ENCODE peak calls at places on chromosomes 4 and X, in five cellular contexts. One of them, this sample, is unnamed. For H3K9me3, the result is how much of the 10 kb centered on the place peaks cover.

GRCh38 chr4:169099775-169100180 is 89.7 kb upstream of the CBR4 start:
- DNase-seq in CD8-positive, alpha-beta T cell: no peak
- DNase-seq in lower lobe of right lung: no peak
- DNase-seq in mucosa of descending colon: no peak
- DNase-seq in heart left ventricle: peak
- DNase-seq in this sample: no peak

GRCh38 chr4:164945146-164945545 is 32.3 kb downstream of the TRIM61 start:
- DNase-seq in CD8-positive, alpha-beta T cell: no peak
- DNase-seq in lower lobe of right lung: no peak
- DNase-seq in mucosa of descending colon: no peak
- DNase-seq in heart left ventricle: no peak
- DNase-seq in this sample: no peak

GRCh38 chr4:142128529-142128928 is 492.1 kb downstream of the IL15 start:
- DNase-seq in CD8-positive, alpha-beta T cell: no peak
- DNase-seq in lower lobe of right lung: no peak
- DNase-seq in mucosa of descending colon: no peak
- DNase-seq in heart left ventricle: peak
- DNase-seq in this sample: no peak

GRCh38 chrX:67614414-67614813 is 70.6 kb downstream of the AR start:
- DNase-seq in CD8-positive, alpha-beta T cell: no peak
- DNase-seq in lower lobe of right lung: no peak
- DNase-seq in mucosa of descending colon: no peak
- DNase-seq in heart left ventricle: no peak
- DNase-seq in this sample: no peak

GRCh38 chr4:117164338-117164737 is 79.0 kb upstream of the TRAM1L1 start:
- DNase-seq in CD8-positive, alpha-beta T cell: no peak
- DNase-seq in lower lobe of right lung: no peak
- DNase-seq in mucosa of descending colon: no peak
- DNase-seq in heart left ventricle: no peak
- DNase-seq in this sample: no peak

GRCh38 chr4:11954093-11954492 is 525.4 kb upstream of the HS3ST1 start:
- DNase-seq in CD8-positive, alpha-beta T cell: no peak
- DNase-seq in lower lobe of right lung: no peak
- DNase-seq in mucosa of descending colon: no peak
- DNase-seq in heart left ventricle: no peak
- DNase-seq in this sample: no peak

GRCh38 chrX:19863237-19864223 is 23.9 kb downstream of the SH3KBP1 start:
- DNase-seq in CD8-positive, alpha-beta T cell: no peak
- DNase-seq in lower lobe of right lung: no peak
- DNase-seq in mucosa of descending colon: no peak
- DNase-seq in heart left ventricle: no peak
- DNase-seq in this sample: no peak

GRCh38 chr4:110514889-110515479 is 39.0 kb downstream of the ENPEP start:
- DNase-seq in CD8-positive, alpha-beta T cell: no peak
- DNase-seq in lower lobe of right lung: no peak
- DNase-seq in mucosa of descending colon: no peak
- DNase-seq in heart left ventricle: no peak
- DNase-seq in this sample: peak

GRCh38 chr4:156933633-156934258 is 37.9 kb downstream of the PDGFC start:
- DNase-seq in CD8-positive, alpha-beta T cell: no peak
- DNase-seq in lower lobe of right lung: no peak
- DNase-seq in mucosa of descending colon: no peak
- DNase-seq in heart left ventricle: no peak
- DNase-seq in this sample: peak

GRCh38 chr4:148515248-148515647 is 73.0 kb upstream of the NR3C2 start:
- DNase-seq in CD8-positive, alpha-beta T cell: no peak
- DNase-seq in lower lobe of right lung: no peak
- DNase-seq in mucosa of descending colon: no peak
- DNase-seq in heart left ventricle: no peak
- DNase-seq in this sample: no peak

GRCh38 chrX:54920610-54921426 is at the start of gene TRO:
- DNase-seq in CD8-positive, alpha-beta T cell: no peak
- DNase-seq in lower lobe of right lung: no peak
- DNase-seq in mucosa of descending colon: no peak
- DNase-seq in heart left ventricle: no peak
- DNase-seq in this sample: no peak

GRCh38 chr4:1718095-1718850 is 2.9 kb downstream of the TMEM129 start:
- DNase-seq in CD8-positive, alpha-beta T cell: no peak
- DNase-seq in lower lobe of right lung: no peak
- DNase-seq in mucosa of descending colon: no peak
- DNase-seq in heart left ventricle: no peak
- DNase-seq in this sample: no peak

GRCh38 chr4:123602007-123602406 is 205.4 kb downstream of the SPRY1 start:
- DNase-seq in CD8-positive, alpha-beta T cell: no peak
- DNase-seq in lower lobe of right lung: no peak
- DNase-seq in mucosa of descending colon: no peak
- DNase-seq in heart left ventricle: no peak
- DNase-seq in this sample: no peak

GRCh38 chr4:24984602-24985532 is 45.9 kb downstream of the LGI2 start:
- DNase-seq in CD8-positive, alpha-beta T cell: no peak
- DNase-seq in lower lobe of right lung: no peak
- DNase-seq in mucosa of descending colon: no peak
- DNase-seq in heart left ventricle: no peak
- DNase-seq in this sample: no peak

GRCh38 chrX:29617276-29617675 is 598.1 kb upstream of the MAGEB2 start:
- DNase-seq in CD8-positive, alpha-beta T cell: no peak
- DNase-seq in lower lobe of right lung: no peak
- DNase-seq in mucosa of descending colon: no peak
- DNase-seq in heart left ventricle: no peak
- DNase-seq in this sample: no peak

GRCh38 chr4:6403400-6403685 is 69.1 kb downstream of the PPP2R2C start:
- DNase-seq in CD8-positive, alpha-beta T cell: no peak
- DNase-seq in lower lobe of right lung: no peak
- DNase-seq in mucosa of descending colon: no peak
- DNase-seq in heart left ventricle: no peak
- DNase-seq in this sample: no peak

GRCh38 chr4:150235317-150235716 is 157.1 kb downstream of the DCLK2 start:
- DNase-seq in CD8-positive, alpha-beta T cell: no peak
- DNase-seq in lower lobe of right lung: no peak
- DNase-seq in mucosa of descending colon: no peak
- DNase-seq in heart left ventricle: no peak
- DNase-seq in this sample: no peak

GRCh38 chr4:6322761-6323566 is 53.3 kb downstream of the WFS1 start:
- DNase-seq in CD8-positive, alpha-beta T cell: no peak
- DNase-seq in lower lobe of right lung: no peak
- DNase-seq in mucosa of descending colon: no peak
- DNase-seq in heart left ventricle: no peak
- DNase-seq in this sample: no peak

GRCh38 chr4:118981839-118982381 is 93.3 kb downstream of the SYNPO2 start:
- DNase-seq in CD8-positive, alpha-beta T cell: peak
- DNase-seq in lower lobe of right lung: peak
- DNase-seq in mucosa of descending colon: no peak
- DNase-seq in heart left ventricle: peak
- DNase-seq in this sample: peak

GRCh38 chrX:69237228-69237627 is 72.0 kb upstream of the PJA1 start:
- DNase-seq in CD8-positive, alpha-beta T cell: no peak
- DNase-seq in lower lobe of right lung: no peak
- DNase-seq in mucosa of descending colon: no peak
- DNase-seq in heart left ventricle: no peak
- DNase-seq in this sample: no peak

GRCh38 chr4:153611679-153612078 is 72.4 kb upstream of the TLR2 start:
- DNase-seq in CD8-positive, alpha-beta T cell: no peak
- DNase-seq in lower lobe of right lung: no peak
- DNase-seq in mucosa of descending colon: no peak
- DNase-seq in heart left ventricle: no peak
- DNase-seq in this sample: no peak

GRCh38 chr4:64271601-64272081 is 137.6 kb downstream of the TECRL start:
- DNase-seq in CD8-positive, alpha-beta T cell: no peak
- DNase-seq in lower lobe of right lung: no peak
- DNase-seq in mucosa of descending colon: no peak
- DNase-seq in heart left ventricle: peak
- DNase-seq in this sample: no peak

GRCh38 chr4:114384629-114385028 is 214.0 kb upstream of the UGT8 start:
- DNase-seq in CD8-positive, alpha-beta T cell: no peak
- DNase-seq in lower lobe of right lung: no peak
- DNase-seq in mucosa of descending colon: no peak
- DNase-seq in heart left ventricle: no peak
- DNase-seq in this sample: peak

GRCh38 chr4:88758264-88758663 is 60.6 kb upstream of the NAP1L5 start:
- DNase-seq in CD8-positive, alpha-beta T cell: no peak
- DNase-seq in lower lobe of right lung: no peak
- DNase-seq in mucosa of descending colon: no peak
- DNase-seq in heart left ventricle: no peak
- DNase-seq in this sample: no peak

GRCh38 chr4:27149541-27150212 is 289.0 kb downstream of the STIM2 start:
- DNase-seq in CD8-positive, alpha-beta T cell: no peak
- DNase-seq in lower lobe of right lung: no peak
- DNase-seq in mucosa of descending colon: no peak
- DNase-seq in heart left ventricle: no peak
- DNase-seq in this sample: no peak

GRCh38 chrX:49037883-49038475 is 5.2 kb downstream of the TFE3 start:
- DNase-seq in CD8-positive, alpha-beta T cell: no peak
- DNase-seq in lower lobe of right lung: no peak
- DNase-seq in mucosa of descending colon: no peak
- DNase-seq in heart left ventricle: no peak
- DNase-seq in this sample: no peak

GRCh38 chrX:49040376-49040955 is 2.7 kb downstream of the TFE3 start:
- DNase-seq in CD8-positive, alpha-beta T cell: no peak
- DNase-seq in lower lobe of right lung: no peak
- DNase-seq in mucosa of descending colon: no peak
- DNase-seq in heart left ventricle: no peak
- DNase-seq in this sample: no peak

GRCh38 chrX:49041683-49042529 is 1.3 kb downstream of the TFE3 start:
- DNase-seq in CD8-positive, alpha-beta T cell: no peak
- DNase-seq in lower lobe of right lung: no peak
- DNase-seq in mucosa of descending colon: no peak
- DNase-seq in heart left ventricle: no peak
- DNase-seq in this sample: no peak

GRCh38 chrX:49042581-49043219 is 457 bp downstream of the TFE3 start:
- DNase-seq in CD8-positive, alpha-beta T cell: no peak
- DNase-seq in lower lobe of right lung: no peak
- DNase-seq in mucosa of descending colon: no peak
- DNase-seq in heart left ventricle: peak
- DNase-seq in this sample: no peak

GRCh38 chrX:49039598-49040375 is 3.4 kb downstream of the TFE3 start:
- DNase-seq in CD8-positive, alpha-beta T cell: no peak
- DNase-seq in lower lobe of right lung: peak
- DNase-seq in mucosa of descending colon: peak
- DNase-seq in heart left ventricle: peak
- DNase-seq in this sample: peak
- TF ChIP-seq CTCF in CD8-positive, alpha-beta T cell: no peak
- TF ChIP-seq CTCF in lower lobe of right lung: no peak
- TF ChIP-seq CTCF in mucosa of descending colon: no peak
- TF ChIP-seq CTCF in heart left ventricle: no peak
- TF ChIP-seq CTCF in this sample: no peak

GRCh38 chr4:8384397-8385060 is 56.0 kb downstream of the ACOX3 start:
- DNase-seq in CD8-positive, alpha-beta T cell: no peak
- DNase-seq in lower lobe of right lung: peak
- DNase-seq in mucosa of descending colon: peak
- DNase-seq in heart left ventricle: peak
- DNase-seq in this sample: no peak
- H3K4me3 ChIP-seq in CD8-positive, alpha-beta T cell: no peak
- H3K4me3 ChIP-seq in lower lobe of right lung: no peak
- H3K4me3 ChIP-seq in mucosa of descending colon: no peak
- H3K4me3 ChIP-seq in heart left ventricle: no peak
- H3K4me3 ChIP-seq in this sample: no peak

DNA sequence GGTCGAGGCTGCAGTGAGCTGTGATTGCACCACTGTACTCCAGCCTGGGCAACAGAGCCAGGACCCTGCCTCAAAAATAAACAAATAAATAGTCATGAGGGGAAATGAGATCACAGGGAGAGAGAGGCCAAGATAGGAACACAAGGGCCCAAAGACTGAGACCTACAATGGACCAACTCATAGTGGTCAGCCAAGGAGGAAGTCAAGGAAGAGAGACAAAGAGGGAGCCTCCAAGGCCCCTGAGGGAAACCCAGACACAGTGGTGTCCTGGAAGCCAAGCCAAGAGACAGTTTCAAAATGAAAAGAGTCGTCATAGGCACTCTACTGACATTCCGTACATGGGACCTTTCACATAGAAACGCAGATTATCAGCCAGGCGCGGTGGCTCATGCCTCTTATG is 153.3 kb downstream of the BCOR start:
- DNase-seq in CD8-positive, alpha-beta T cell: no peak
- DNase-seq in lower lobe of right lung: no peak
- DNase-seq in mucosa of descending colon: no peak
- DNase-seq in heart left ventricle: no peak
- DNase-seq in this sample: no peak
- H3K9me3 ChIP-seq in CD8-positive, alpha-beta T cell: under half
- H3K9me3 ChIP-seq in lower lobe of right lung: under half
- H3K9me3 ChIP-seq in mucosa of descending colon: under half
- H3K9me3 ChIP-seq in heart left ventricle: under half
- H3K9me3 ChIP-seq in this sample: under half

GRCh38 chrX:154027003-154027402 is 7.3 kb upstream of the IRAK1 start:
- DNase-seq in CD8-positive, alpha-beta T cell: no peak
- DNase-seq in lower lobe of right lung: no peak
- DNase-seq in mucosa of descending colon: no peak
- DNase-seq in heart left ventricle: no peak
- DNase-seq in this sample: no peak

GRCh38 chrX:154026136-154026806 is 6.6 kb upstream of the IRAK1 start:
- DNase-seq in CD8-positive, alpha-beta T cell: no peak
- DNase-seq in lower lobe of right lung: no peak
- DNase-seq in mucosa of descending colon: peak
- DNase-seq in heart left ventricle: no peak
- DNase-seq in this sample: no peak

GRCh38 chrX:154024271-154024670 is 4.6 kb upstream of the IRAK1 start:
- DNase-seq in CD8-positive, alpha-beta T cell: no peak
- DNase-seq in lower lobe of right lung: no peak
- DNase-seq in mucosa of descending colon: peak
- DNase-seq in heart left ventricle: no peak
- DNase-seq in this sample: no peak

GRCh38 chrX:154023276-154024000 is 3.7 kb upstream of the IRAK1 start:
- DNase-seq in CD8-positive, alpha-beta T cell: no peak
- DNase-seq in lower lobe of right lung: no peak
- DNase-seq in mucosa of descending colon: peak
- DNase-seq in heart left ventricle: no peak
- DNase-seq in this sample: no peak

DNA sequence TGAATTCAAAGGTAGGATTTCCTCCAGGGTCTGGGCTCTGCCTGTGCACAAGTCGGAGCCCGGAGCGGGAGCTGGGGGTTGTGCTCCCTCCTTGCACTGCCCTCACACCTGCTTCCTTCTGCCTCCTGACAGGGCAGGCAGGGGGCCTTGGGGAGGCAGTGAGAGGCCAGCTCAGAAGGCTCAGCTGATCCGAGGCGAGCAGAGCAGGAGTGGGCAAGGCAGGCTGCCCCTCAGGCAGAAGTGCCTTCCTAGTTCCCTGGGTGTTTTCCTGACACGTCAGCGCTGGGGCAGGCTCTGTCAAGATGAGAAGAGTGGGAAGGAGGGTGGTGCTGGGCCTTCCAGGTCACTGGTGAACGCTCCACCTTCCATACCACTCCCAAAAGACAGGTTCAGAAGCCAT is 5.5 kb upstream of the IRAK1 start:
- DNase-seq in CD8-positive, alpha-beta T cell: no peak
- DNase-seq in lower lobe of right lung: no peak
- DNase-seq in mucosa of descending colon: peak
- DNase-seq in heart left ventricle: no peak
- DNase-seq in this sample: no peak
- TF ChIP-seq CTCF in CD8-positive, alpha-beta T cell: no peak
- TF ChIP-seq CTCF in lower lobe of right lung: no peak
- TF ChIP-seq CTCF in mucosa of descending colon: no peak
- TF ChIP-seq CTCF in heart left ventricle: no peak
- TF ChIP-seq CTCF in this sample: no peak

GRCh38 chr4:41533685-41534084 is 4.3 kb upstream of the LIMCH1 start:
- DNase-seq in CD8-positive, alpha-beta T cell: no peak
- DNase-seq in lower lobe of right lung: no peak
- DNase-seq in mucosa of descending colon: no peak
- DNase-seq in heart left ventricle: no peak
- DNase-seq in this sample: no peak
- H3K4me3 ChIP-seq in CD8-positive, alpha-beta T cell: no peak
- H3K4me3 ChIP-seq in lower lobe of right lung: no peak
- H3K4me3 ChIP-seq in mucosa of descending colon: no peak
- H3K4me3 ChIP-seq in heart left ventricle: no peak
- H3K4me3 ChIP-seq in this sample: no peak

GRCh38 chr4:186330368-186330767 is 64.4 kb downstream of the F11 start:
- DNase-seq in CD8-positive, alpha-beta T cell: no peak
- DNase-seq in lower lobe of right lung: no peak
- DNase-seq in mucosa of descending colon: no peak
- DNase-seq in heart left ventricle: no peak
- DNase-seq in this sample: no peak
- H3K9me3 ChIP-seq in CD8-positive, alpha-beta T cell: under half
- H3K9me3 ChIP-seq in lower lobe of right lung: under half
- H3K9me3 ChIP-seq in mucosa of descending colon: under half
- H3K9me3 ChIP-seq in heart left ventricle: under half
- H3K9me3 ChIP-seq in this sample: under half